ENCODE peak calls at places on chromosomes 3 and 15, in ten cellular contexts. V, W, X, G, J, Q, P, A, Z and Y are unnamed samples.
A peak's percentile ranks its signal among the peaks of the same experiment; 100 is the strongest.

GRCh38 chr3:112776000-112776399 is 70.7 kb downstream of the CD200R1L start:
- DNase-seq in V (peak; percentile 56), W (no peak), X (no peak), G (no peak), J (no peak), Q (no peak), P (no peak), A (no peak), Z (no peak), Y (no peak)

GRCh38 chr15:29938701-29939340 is 116.6 kb upstream of the TJP1 start:
- DNase-seq in V (peak; percentile 37), W (no peak), X (no peak), G (no peak), J (no peak), Q (no peak), P (no peak), A (no peak), Z (no peak), Y (no peak)

GRCh38 chr3:54374214-54374855 is 252.0 kb downstream of the CACNA2D3 start:
- DNase-seq in V (no peak), W (no peak), X (no peak), G (no peak), J (no peak), Q (no peak), P (no peak), A (no peak), Z (no peak), Y (peak; percentile 62)

GRCh38 chr3:43330981-43331380 is 44.6 kb downstream of the SNRK start:
- DNase-seq in V (peak; percentile 60), W (no peak), X (no peak), G (no peak), J (no peak), Q (no peak), P (no peak), A (no peak), Z (no peak), Y (no peak)

GRCh38 chr15:55799287-55800212 is 56.6 kb upstream of the PRTG start:
- DNase-seq in V (peak; percentile 52), W (no peak), X (peak; percentile 24), G (no peak), J (peak; percentile 81), Q (no peak), P (no peak), A (no peak), Z (no peak), Y (peak; percentile 27)

GRCh38 chr15:81288040-81288439 is 35.9 kb downstream of the STARD5 start:
- DNase-seq in V (no peak), W (no peak), X (no peak), G (no peak), J (no peak), Q (no peak), P (peak; percentile 41), A (no peak), Z (no peak), Y (no peak)

GRCh38 chr3:183279371-183279770 is 26.3 kb downstream of the B3GNT5 start:
- DNase-seq in V (no peak), W (no peak), X (no peak), G (no peak), J (no peak), Q (no peak), P (no peak), A (no peak), Z (no peak), Y (no peak)

GRCh38 chr3:174100744-174101143 is 703.2 kb downstream of the NLGN1 start:
- DNase-seq in V (peak; percentile 30), W (no peak), X (no peak), G (no peak), J (no peak), Q (no peak), P (no peak), A (no peak), Z (no peak), Y (no peak)

GRCh38 chr3:24640330-24640877 is 145.8 kb upstream of the THRB start:
- DNase-seq in V (no peak), W (no peak), X (no peak), G (no peak), J (no peak), Q (no peak), P (no peak), A (no peak), Z (no peak), Y (peak; percentile 10)

GRCh38 chr3:79139395-79140060 is 628.3 kb downstream of the ROBO1 start:
- DNase-seq in V (peak; percentile 21), W (no peak), X (no peak), G (no peak), J (no peak), Q (no peak), P (no peak), A (no peak), Z (no peak), Y (no peak)

GRCh38 chr15:52234596-52235541 is 43.7 kb upstream of the GNB5 start:
- DNase-seq in V (no peak), W (no peak), X (no peak), G (no peak), J (no peak), Q (no peak), P (peak; percentile 84), A (peak; percentile 88), Z (no peak), Y (no peak)

GRCh38 chr3:187014417-187014864 is 84.1 kb downstream of the ST6GAL1 start:
- DNase-seq in V (peak; percentile 28), W (no peak), X (no peak), G (no peak), J (no peak), Q (peak; percentile 90), P (peak; percentile 43), A (no peak), Z (no peak), Y (no peak)

GRCh38 chr3:57952208-57952631 is 56.0 kb upstream of the FLNB start:
- DNase-seq in V (peak; percentile 96), W (peak; percentile 51), X (peak; percentile 41), G (peak; percentile 63), J (peak; percentile 82), Q (no peak), P (no peak), A (peak; percentile 64), Z (peak; percentile 74), Y (peak; percentile 28)

GRCh38 chr3:98732239-98733054 is 30.7 kb upstream of the ST3GAL6 start:
- DNase-seq in V (no peak), W (peak; percentile 37), X (peak; percentile 40), G (peak; percentile 31), J (peak; percentile 77), Q (no peak), P (peak; percentile 50), A (peak; percentile 86), Z (peak; percentile 72), Y (peak; percentile 31)
- TF ChIP-seq POLR2A in V (no peak), W (peak; percentile 45), X (no peak), G (peak; percentile 35), J (no peak), Q (no peak), P (no peak), A (no peak), Z (no peak), Y (peak; percentile 54)

GRCh38 chr3:197000211-197000610 is 29.4 kb downstream of the MELTF start:
- DNase-seq in V (peak; percentile 4), W (no peak), X (no peak), G (no peak), J (no peak), Q (no peak), P (no peak), A (peak; percentile 38), Z (no peak), Y (no peak)

GRCh38 chr3:197001972-197002700 is 27.5 kb downstream of the MELTF start:
- DNase-seq in V (no peak), W (no peak), X (peak; percentile 62), G (no peak), J (no peak), Q (no peak), P (no peak), A (peak; percentile 76), Z (peak; percentile 40), Y (peak; percentile 28)

GRCh38 chr3:197001106-197001971 is 28.3 kb downstream of the MELTF start:
- DNase-seq in V (no peak), W (no peak), X (no peak), G (no peak), J (no peak), Q (no peak), P (no peak), A (peak; percentile 60), Z (no peak), Y (peak; percentile 5)

GRCh38 chr3:197003461-197004385 is 25.9 kb downstream of the MELTF start:
- DNase-seq in V (no peak), W (no peak), X (peak; percentile 57), G (no peak), J (no peak), Q (no peak), P (no peak), A (peak; percentile 79), Z (no peak), Y (peak; percentile 43)

GRCh38 chr3:197002701-197003454 is 26.7 kb downstream of the MELTF start:
- DNase-seq in V (peak; percentile 52), W (peak; percentile 49), X (peak; percentile 86), G (no peak), J (peak; percentile 74), Q (no peak), P (peak; percentile 92), A (peak; percentile 96), Z (peak; percentile 79), Y (peak; percentile 89)
- TF ChIP-seq POLR2A in V (no peak), W (no peak), X (peak; percentile 11), G (no peak), J (peak; percentile 27), Q (no peak), P (no peak), A (no peak), Z (no peak), Y (peak; percentile 33)

GRCh38 chr3:69739204-69740102 is at the start of gene MITF:
- DNase-seq in V (peak; percentile 88), W (peak; percentile 95), X (peak; percentile 92), G (peak; percentile 83), J (peak; percentile 96), Q (peak; percentile 97), P (peak; percentile 91), A (peak; percentile 91), Z (peak; percentile 94), Y (peak; percentile 93)
- TF ChIP-seq POLR2A in V (no peak), W (peak; percentile 99), X (peak; percentile 72), G (no peak), J (no peak), Q (peak; percentile 85), P (no peak), A (no peak), Z (peak; percentile 71), Y (peak; percentile 50)

DNA sequence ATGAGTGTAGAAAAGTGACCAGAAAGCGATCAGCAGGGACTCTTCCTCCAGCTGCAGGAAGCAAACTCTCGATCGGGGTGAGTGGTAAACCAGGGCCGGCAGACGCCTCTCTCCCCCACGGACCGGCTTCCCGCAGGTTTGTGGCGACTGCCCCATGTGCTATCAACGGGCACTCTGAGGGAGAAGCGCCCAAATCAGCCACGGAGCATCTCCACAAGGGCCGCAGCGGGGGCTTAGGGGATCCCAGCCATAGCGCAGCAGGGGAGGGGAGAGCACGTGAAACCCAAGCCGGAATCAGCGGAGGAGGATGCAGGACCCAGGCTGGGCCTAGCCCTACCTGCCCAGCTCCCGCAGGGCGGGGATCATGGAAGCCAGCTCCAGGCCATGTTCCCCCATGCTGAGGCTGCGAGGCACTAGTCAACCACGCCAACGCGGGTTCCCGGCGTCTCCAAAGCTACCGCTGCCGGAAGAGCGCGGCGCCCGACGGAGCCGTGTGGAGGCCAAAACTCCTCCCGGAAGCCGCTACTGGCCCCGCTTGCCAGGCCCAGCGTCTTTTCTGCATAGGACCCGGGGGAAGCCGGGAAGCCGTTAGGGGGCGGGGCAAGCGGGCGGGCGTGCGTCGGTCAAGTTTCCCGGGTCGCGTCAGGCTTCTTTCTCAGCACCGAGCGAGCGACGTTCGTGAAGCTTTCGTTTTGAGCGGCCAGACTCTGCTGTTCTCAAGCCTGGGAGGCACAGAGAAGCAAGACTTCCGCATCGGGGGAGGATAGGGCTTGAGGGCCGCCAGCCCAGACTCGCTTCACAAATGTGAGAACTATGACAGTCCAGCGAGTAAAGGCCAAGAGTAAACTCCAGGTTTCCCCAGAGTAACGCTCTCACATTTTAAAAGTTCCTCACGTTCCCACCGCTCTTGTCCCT is at the start of gene ATR:
- DNase-seq in V (peak; percentile 93), W (peak; percentile 96), X (peak; percentile 95), G (peak; percentile 84), J (peak; percentile 99), Q (peak; percentile 99), P (peak; percentile 99), A (peak; percentile 99), Z (peak; percentile 97), Y (peak; percentile 97)
- TF ChIP-seq POLR2A in V (peak; percentile 86), W (peak; percentile 45), X (peak; percentile 62), G (peak; percentile 94), J (peak; percentile 67), Q (peak; percentile 13), P (peak; percentile 68), A (peak; percentile 17), Z (no peak), Y (peak; percentile 96)